ENCODE peak calls at places on chromosome 16, in nine cellular contexts. Q, T, I, L, A, Y, D, F and H are unnamed samples.

GRCh38 chr16:4713663-4714501 is 20.2 kb downstream of the ANKS3 start:
- DNase-seq in L (no peak), T (no peak), I (no peak), A (no peak), Q (no peak), Y (no peak), F (no peak), D (no peak), H (no peak)

GRCh38 chr16:165539-166374 is at the start of gene HBM:
- DNase-seq in Y (no peak), L (no peak), F (no peak), A (no peak), Q (no peak), D (no peak), I (no peak), T (no peak), H (no peak)

GRCh38 chr16:3538222-3538621 is 37.4 kb downstream of the CLUAP1 start:
- DNase-seq in A (no peak), F (no peak), D (no peak), I (no peak), L (no peak), Y (no peak), T (no peak), Q (no peak), H (no peak)

GRCh38 chr16:69131167-69131748 is 1.1 kb downstream of the CHTF8 start:
- DNase-seq in Q (peak; percentile 44), Y (no peak), L (no peak), T (no peak), F (peak; percentile 35), A (peak; percentile 35), I (peak; percentile 21), D (no peak), H (no peak)

GRCh38 chr16:26491271-26491670 is 575.5 kb upstream of the C16orf82 start:
- DNase-seq in T (no peak), Y (no peak), A (no peak), L (no peak), Q (no peak), F (no peak), D (no peak), I (no peak), H (no peak)

GRCh38 chr16:15653227-15653626 is 3.2 kb downstream of the NDE1 start:
- DNase-seq in T (no peak), L (no peak), Q (no peak), F (no peak), D (peak; percentile 67), Y (no peak), A (peak; percentile 31), I (no peak), H (no peak)

GRCh38 chr16:14286381-14287230 is 215.5 kb downstream of the MRTFB start:
- DNase-seq in Y (no peak), D (no peak), T (peak; percentile 57), L (no peak), I (no peak), Q (peak; percentile 57), A (no peak), F (peak; percentile 59), H (no peak)

GRCh38 chr16:3035972-3036725 is 595 bp downstream of the BICDL2 start:
- DNase-seq in Q (peak; percentile 77), L (no peak), A (no peak), I (no peak), T (no peak), D (no peak), F (no peak), Y (no peak), H (no peak)

GRCh38 chr16:66524601-66525164 is 25.2 kb downstream of the TK2 start:
- DNase-seq in Y (no peak), L (peak; percentile 55), F (no peak), A (no peak), D (peak; percentile 70), I (no peak), T (peak; percentile 24), Q (no peak), H (no peak)

GRCh38 chr16:29810699-29811169 is 1.3 kb upstream of the PRRT2 start:
- DNase-seq in D (no peak), I (no peak), A (no peak), Y (no peak), F (no peak), T (no peak), Q (no peak), L (no peak), H (no peak)

GRCh38 chr16:2825899-2826298 is 4.2 kb upstream of the ZG16B start:
- DNase-seq in F (peak; percentile 19), Y (no peak), A (no peak), L (no peak), T (no peak), D (no peak), I (no peak), Q (peak; percentile 57), H (no peak)

GRCh38 chr16:70706948-70707465 is 21.2 kb upstream of the MTSS2 start:
- DNase-seq in A (no peak), Q (no peak), F (peak; percentile 67), Y (no peak), I (no peak), L (no peak), T (no peak), D (no peak), H (no peak)

DNA sequence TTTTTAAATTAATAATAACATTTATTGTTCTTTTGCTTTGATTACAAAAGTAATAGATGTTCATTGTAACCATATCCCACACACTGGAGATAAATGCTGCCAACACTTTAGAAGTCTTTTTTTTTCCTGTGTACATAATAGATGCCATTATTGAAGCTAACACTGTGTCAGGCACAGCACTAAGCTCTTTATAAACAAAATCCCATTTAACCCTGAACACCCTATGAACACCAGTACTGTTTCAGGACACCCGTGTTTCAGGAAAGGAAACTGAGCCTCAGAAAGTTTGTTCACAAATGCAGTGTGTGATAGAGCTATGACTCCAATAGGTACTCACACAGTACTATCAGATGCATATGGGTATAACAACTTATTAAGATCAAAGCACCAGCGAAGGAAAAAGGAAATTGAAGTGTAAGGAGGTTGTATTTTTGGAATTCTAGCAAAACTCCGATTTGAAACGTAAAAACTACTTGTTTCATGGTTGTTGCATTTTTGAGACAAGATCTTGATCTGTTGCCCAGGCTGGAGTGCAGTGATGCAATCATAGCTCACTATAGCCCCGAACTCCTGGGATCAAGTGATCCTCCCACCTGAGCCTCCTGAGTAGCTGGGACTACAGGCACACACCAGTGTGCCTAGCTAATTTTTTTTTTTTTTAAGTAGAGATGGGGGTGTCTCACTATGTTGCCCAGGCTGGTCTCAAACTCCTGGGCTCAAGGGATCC is 2.0 kb upstream of the KIFC3 start:
- DNase-seq in Y (no peak), F (no peak), A (no peak), D (no peak), I (no peak), L (no peak), T (no peak), Q (no peak), H (no peak)
- H3K27ac ChIP-seq in Y (peak overlapping the region; percentile 67), F (no peak overlapping the region), A (peak overlapping the region; percentile 94), D (no peak overlapping the region), I (no peak overlapping the region), L (no peak overlapping the region), T (no peak overlapping the region), Q (peak overlapping the region; percentile 1), H (peak overlapping the region; percentile 87)

GRCh38 chr16:19754644-19755036 is 36.6 kb downstream of the IQCK start:
- DNase-seq in A (no peak), L (no peak), D (peak; percentile 4), Y (no peak), F (no peak), I (no peak), Q (no peak), T (no peak), H (no peak)

GRCh38 chr16:19753815-19754643 is 36.0 kb downstream of the IQCK start:
- DNase-seq in Q (no peak), T (no peak), I (no peak), Y (no peak), A (no peak), D (peak; percentile 64), L (no peak), F (no peak), H (no peak)

GRCh38 chr16:19757762-19758595 is 39.9 kb downstream of the IQCK start:
- DNase-seq in T (no peak), I (no peak), Y (no peak), Q (no peak), L (no peak), D (peak; percentile 1), F (no peak), A (no peak), H (peak; percentile 5)

GRCh38 chr16:19757026-19757425 is 39.0 kb downstream of the IQCK start:
- DNase-seq in I (no peak), L (no peak), Y (no peak), T (no peak), A (no peak), D (peak; percentile 16), F (no peak), Q (no peak), H (no peak)

DNA sequence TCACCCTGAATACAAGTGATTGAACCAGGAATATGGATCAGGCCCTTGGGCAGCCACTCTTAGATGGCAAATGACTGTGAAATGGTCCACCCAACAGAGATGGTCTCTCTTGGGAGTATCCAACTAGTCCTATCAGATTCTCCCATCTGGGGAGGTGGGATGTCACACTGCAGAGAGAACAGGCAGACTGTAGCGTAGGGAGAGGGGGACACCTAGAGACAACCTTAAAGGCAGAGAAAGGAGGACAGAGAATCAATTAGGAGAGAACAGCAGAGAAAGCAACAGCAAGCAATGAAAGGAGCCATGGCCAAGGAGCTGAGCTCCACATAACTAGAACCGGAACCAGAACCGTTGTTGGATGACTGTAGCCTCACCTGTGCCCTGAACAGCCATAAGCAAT is 37.2 kb downstream of the IQCK start:
- DNase-seq in T (no peak), Y (no peak), I (no peak), A (no peak), F (no peak), Q (no peak), D (peak; percentile 52), L (no peak), H (no peak)
- H3K27ac ChIP-seq in T (no peak overlapping the region), Y (no peak overlapping the region), I (no peak overlapping the region), A (peak overlapping the region; percentile 61), F (no peak overlapping the region), Q (no peak overlapping the region), D (peak overlapping the region; percentile 65), L (no peak overlapping the region), H (peak overlapping the region; percentile 75)

GRCh38 chr16:88649195-88649923 is 1.5 kb downstream of the CYBA start:
- DNase-seq in F (no peak), D (no peak), I (no peak), Q (peak; percentile 65), Y (no peak), A (no peak), L (no peak), T (no peak), H (no peak)
- H3K27ac ChIP-seq in F (no peak overlapping the region), D (peak overlapping the region; percentile 10), I (no peak overlapping the region), Q (peak overlapping the region; percentile 84), Y (no peak overlapping the region), A (no peak overlapping the region), L (peak overlapping the region; percentile 33), T (peak overlapping the region; percentile 91), H (no peak overlapping the region)

DNA sequence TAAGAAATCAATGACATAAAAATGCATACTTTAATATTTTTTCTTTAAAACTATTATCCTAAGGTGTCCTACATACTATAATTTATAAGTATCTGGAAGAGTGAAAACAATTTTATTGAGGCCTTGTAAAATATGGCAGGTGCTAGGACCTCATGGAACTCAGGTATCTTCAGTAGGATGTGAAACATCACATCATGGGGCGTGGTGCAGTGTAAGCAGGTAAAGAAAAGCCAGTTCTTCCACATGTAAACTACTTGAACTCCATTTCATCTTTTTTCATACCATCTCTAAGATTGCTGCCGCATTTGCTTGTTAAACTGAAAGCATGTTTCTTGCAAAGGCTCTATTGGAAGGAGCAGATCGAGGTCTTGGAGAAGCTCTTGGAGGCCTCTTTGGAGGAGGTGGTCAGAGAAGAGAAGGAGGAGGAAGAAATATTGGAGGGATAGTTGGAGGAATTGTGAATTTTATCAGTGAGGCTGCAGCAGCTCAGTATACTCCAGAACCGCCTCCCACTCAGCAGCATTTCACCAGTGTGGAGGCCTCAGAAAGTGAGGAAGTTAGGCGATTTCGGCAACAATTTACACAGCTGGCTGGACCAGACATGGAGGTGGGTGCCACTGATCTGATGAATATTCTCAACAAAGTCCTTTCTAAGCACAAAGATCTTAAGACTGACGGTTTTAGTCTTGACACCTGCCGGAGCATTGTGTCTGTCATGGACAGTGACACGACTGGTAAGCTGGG is at the start of gene CAPNS2:
- DNase-seq in L (no peak), Y (no peak), Q (peak; percentile 61), A (no peak), D (no peak), F (no peak), I (no peak), T (no peak), H (no peak)
- H3K27ac ChIP-seq in L (no peak within 1 kb of the TSS), Y (no peak within 1 kb of the TSS), Q (no peak within 1 kb of the TSS), A (no peak within 1 kb of the TSS), D (no peak within 1 kb of the TSS), F (no peak within 1 kb of the TSS), I (no peak within 1 kb of the TSS), T (no peak within 1 kb of the TSS), H (peak within 1 kb of the TSS; percentile 98)